ENCODE peak calls at places on chromosome 3, in four cellular contexts. O, I, R and Q are unnamed samples.

GRCh38 chr3:122353901-122354401 is 28.9 kb downstream of the CSTA start:
- DNase-seq in O (no peak), I (no peak), R (no peak), Q (no peak)

GRCh38 chr3:72177075-72178050 is 392.4 kb upstream of the PROK2 start:
- DNase-seq in O (peak), I (peak), R (no peak), Q (peak)

GRCh38 chr3:181493423-181493822 is 218.3 kb upstream of the SOX2 start:
- DNase-seq in O (no peak), I (no peak), R (no peak), Q (peak)

GRCh38 chr3:120080836-120081235 is 13.4 kb downstream of the GSK3B start:
- DNase-seq in O (no peak), I (no peak), R (no peak), Q (no peak)

GRCh38 chr3:93969443-93969842 is 4.3 kb downstream of the PROS1 start:
- DNase-seq in O (peak), I (no peak), R (no peak), Q (no peak)

GRCh38 chr3:41726891-41727290 is 235.0 kb downstream of the ULK4 start:
- DNase-seq in O (peak), I (no peak), R (no peak), Q (peak)

GRCh38 chr3:138914870-138915502 is 32.0 kb downstream of the FOXL2 start:
- DNase-seq in O (peak), I (no peak), R (no peak), Q (no peak)

GRCh38 chr3:167843483-167843882 is 108.0 kb downstream of the SERPINI1 start:
- DNase-seq in O (no peak), I (no peak), R (no peak), Q (no peak)

GRCh38 chr3:158810823-158811425 is 9.1 kb downstream of the MFSD1 start:
- DNase-seq in O (no peak), I (no peak), R (no peak), Q (no peak)

GRCh38 chr3:172305552-172305951 is 142.7 kb downstream of the GHSR start:
- DNase-seq in O (peak), I (no peak), R (no peak), Q (peak)

GRCh38 chr3:55912880-55913279 is 425.8 kb upstream of the WNT5A start:
- DNase-seq in O (no peak), I (no peak), R (no peak), Q (no peak)

GRCh38 chr3:77042892-77043291 is 3.0 kb downstream of the ROBO2 start:
- DNase-seq in O (no peak), I (no peak), R (no peak), Q (no peak)

GRCh38 chr3:4956743-4957142 is 22.5 kb upstream of the BHLHE40 start:
- DNase-seq in O (no peak), I (no peak), R (no peak), Q (no peak)

GRCh38 chr3:178059124-178059523 is 477.1 kb upstream of the KCNMB2 start:
- DNase-seq in O (peak), I (no peak), R (no peak), Q (peak)

GRCh38 chr3:143070977-143071551 is 48.5 kb upstream of the CHST2 start:
- DNase-seq in O (peak), I (no peak), R (no peak), Q (peak)

GRCh38 chr3:171379281-171379680 is 80.9 kb downstream of the TNIK start:
- DNase-seq in O (peak), I (no peak), R (no peak), Q (peak)

GRCh38 chr3:174202146-174202545 is 657.0 kb upstream of the NAALADL2 start:
- DNase-seq in O (no peak), I (no peak), R (no peak), Q (no peak)

GRCh38 chr3:38582316-38582715 is 67.2 kb downstream of the SCN5A start:
- DNase-seq in O (no peak), I (peak), R (no peak), Q (no peak)

GRCh38 chr3:30292192-30292893 is 314.1 kb upstream of the TGFBR2 start:
- DNase-seq in O (peak), I (no peak), R (no peak), Q (peak)

GRCh38 chr3:169813757-169814517 is 1.2 kb upstream of the LRRC34 start:
- DNase-seq in O (peak), I (peak), R (peak), Q (no peak)

GRCh38 chr3:46383211-46383945 is 12.6 kb downstream of the CCR5 start:
- DNase-seq in O (no peak), I (no peak), R (no peak), Q (no peak)

GRCh38 chr3:10198761-10199688 is 34.3 kb downstream of the IRAK2 start:
- DNase-seq in O (peak), I (no peak), R (peak), Q (peak)

GRCh38 chr3:133927543-133928066 is 31.9 kb upstream of the RAB6B start:
- DNase-seq in O (no peak), I (peak), R (peak), Q (peak)